ENCODE peak calls at places on chromosomes 11 and 22, in four cellular contexts. V is GM12878, M is H1, I is HepG2. T is an unnamed sample.

GRCh38 chr11:105923814-105924213 is 98.2 kb downstream of the MSANTD4 start:
- DNase-seq in V (no peak), M (no peak), I (no peak), T (no peak)

GRCh38 chr22:33180371-33180770 is 122.2 kb upstream of the SYN3 start:
- DNase-seq in V (no peak), M (no peak), I (no peak), T (no peak)

GRCh38 chr11:15837901-15838489 is 518.4 kb downstream of the SOX6 start:
- DNase-seq in V (no peak), M (no peak), I (peak), T (no peak)

GRCh38 chr22:37177221-37177620 is 10.8 kb downstream of the C1QTNF6 start:
- DNase-seq in V (no peak), M (no peak), I (no peak), T (no peak)

GRCh38 chr22:42930810-42931420 is 73.8 kb upstream of the ARFGAP3 start:
- DNase-seq in V (no peak), M (no peak), I (peak), T (no peak)

GRCh38 chr22:35564975-35565867 is 24.6 kb downstream of the RASD2 start:
- DNase-seq in V (no peak), M (no peak), I (no peak), T (no peak)

GRCh38 chr11:26710489-26710888 is 11.4 kb downstream of the SLC5A12 start:
- DNase-seq in V (no peak), M (no peak), I (no peak), T (no peak)

GRCh38 chr11:59088164-59088563 is 2.1 kb downstream of the GLYATL1B start:
- DNase-seq in V (no peak), M (no peak), I (no peak), T (no peak)

GRCh38 chr11:58276151-58276550 is 8.1 kb upstream of the OR10W1 start:
- DNase-seq in V (no peak), M (no peak), I (no peak), T (no peak)

GRCh38 chr22:23984430-23984829 is 4.5 kb downstream of the GSTT2 start:
- DNase-seq in V (no peak), M (no peak), I (no peak), T (peak)

GRCh38 chr22:32722441-32722840 is 79.1 kb upstream of the TIMP3 start:
- DNase-seq in V (no peak), M (no peak), I (no peak), T (no peak)

GRCh38 chr11:66020618-66021357 is 5.5 kb downstream of the CATSPER1 start:
- DNase-seq in V (no peak), M (no peak), I (no peak), T (no peak)

GRCh38 chr11:117316197-117316961 is at the start of gene BACE1:
- DNase-seq in V (no peak), M (peak), I (peak), T (peak)

GRCh38 chr11:121716060-121716459 is 263.3 kb upstream of the SORL1-AS1 start:
- DNase-seq in V (no peak), M (no peak), I (no peak), T (no peak)
- H3K4me3 ChIP-seq in V (no peak), M (no peak), I (no peak), T (no peak)

GRCh38 chr22:49855491-49855911 is 1.9 kb downstream of the ZBED4 start:
- DNase-seq in V (no peak), M (no peak), I (no peak), T (no peak)

GRCh38 chr22:49852898-49853894 is at the start of gene ZBED4:
- DNase-seq in V (peak), M (peak), I (peak), T (peak)

GRCh38 chr22:49856766-49857618 is 3.3 kb downstream of the ZBED4 start:
- DNase-seq in V (no peak), M (no peak), I (no peak), T (no peak)

GRCh38 chr22:49856343-49856742 is 2.7 kb downstream of the ZBED4 start:
- DNase-seq in V (no peak), M (no peak), I (no peak), T (no peak)

GRCh38 chr22:49853981-49854791 is 542 bp downstream of the ZBED4 start:
- DNase-seq in V (no peak), M (no peak), I (no peak), T (no peak)
- H3K9ac ChIP-seq in V (peak), M (peak), I (peak), T (peak)

GRCh38 chr22:44047891-44048301 is 23.8 kb downstream of the PARVB start:
- DNase-seq in V (no peak), M (no peak), I (no peak), T (no peak)
- TF ChIP-seq SUZ12 in V (no peak), M (no peak), I (no peak), T (no peak)

DNA sequence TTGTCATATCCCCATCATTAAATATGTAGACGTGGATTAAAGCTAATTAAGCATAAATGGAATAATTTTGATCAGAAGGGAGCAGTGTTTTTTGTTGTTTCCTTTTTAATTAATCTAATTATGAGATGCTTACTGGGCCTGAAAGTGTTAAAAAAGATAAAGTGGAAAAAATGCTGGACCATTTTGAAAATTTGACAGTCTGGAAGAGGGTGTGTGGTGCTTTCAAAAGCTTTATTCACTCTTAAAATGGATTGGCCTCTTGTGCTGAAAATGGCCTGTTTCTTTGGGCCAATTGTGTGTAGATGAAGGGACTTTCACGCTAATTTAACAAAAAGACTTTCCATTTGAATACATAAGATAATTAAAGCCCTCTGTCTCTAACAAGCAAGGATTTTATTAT is 1.8 kb downstream of the TNRC6B start:
- DNase-seq in V (no peak), M (no peak), I (no peak), T (no peak)
- H3K4me3 ChIP-seq in V (peak), M (peak), I (peak), T (peak)

GRCh38 chr11:87372068-87372467 is 334.3 kb downstream of the TMEM135 start:
- DNase-seq in V (no peak), M (no peak), I (no peak), T (no peak)
- H3K9ac ChIP-seq in V (no peak), M (no peak), I (no peak), T (no peak)

GRCh38 chr11:128467610-128468041 is 119.7 kb downstream of the ETS1 start:
- DNase-seq in V (no peak), M (peak), I (peak), T (no peak)

GRCh38 chr11:128467041-128467440 is 120.3 kb downstream of the ETS1 start:
- DNase-seq in V (no peak), M (no peak), I (no peak), T (no peak)

GRCh38 chr11:128464878-128465277 is 122.5 kb downstream of the ETS1 start:
- DNase-seq in V (no peak), M (no peak), I (no peak), T (no peak)

GRCh38 chr11:128465531-128465930 is 121.8 kb downstream of the ETS1 start:
- DNase-seq in V (no peak), M (no peak), I (no peak), T (no peak)

GRCh38 chr11:128465946-128466688 is 121.2 kb downstream of the ETS1 start:
- DNase-seq in V (no peak), M (no peak), I (no peak), T (no peak)
- TF ChIP-seq SUZ12 in V (no peak), M (no peak), I (no peak), T (no peak)

DNA sequence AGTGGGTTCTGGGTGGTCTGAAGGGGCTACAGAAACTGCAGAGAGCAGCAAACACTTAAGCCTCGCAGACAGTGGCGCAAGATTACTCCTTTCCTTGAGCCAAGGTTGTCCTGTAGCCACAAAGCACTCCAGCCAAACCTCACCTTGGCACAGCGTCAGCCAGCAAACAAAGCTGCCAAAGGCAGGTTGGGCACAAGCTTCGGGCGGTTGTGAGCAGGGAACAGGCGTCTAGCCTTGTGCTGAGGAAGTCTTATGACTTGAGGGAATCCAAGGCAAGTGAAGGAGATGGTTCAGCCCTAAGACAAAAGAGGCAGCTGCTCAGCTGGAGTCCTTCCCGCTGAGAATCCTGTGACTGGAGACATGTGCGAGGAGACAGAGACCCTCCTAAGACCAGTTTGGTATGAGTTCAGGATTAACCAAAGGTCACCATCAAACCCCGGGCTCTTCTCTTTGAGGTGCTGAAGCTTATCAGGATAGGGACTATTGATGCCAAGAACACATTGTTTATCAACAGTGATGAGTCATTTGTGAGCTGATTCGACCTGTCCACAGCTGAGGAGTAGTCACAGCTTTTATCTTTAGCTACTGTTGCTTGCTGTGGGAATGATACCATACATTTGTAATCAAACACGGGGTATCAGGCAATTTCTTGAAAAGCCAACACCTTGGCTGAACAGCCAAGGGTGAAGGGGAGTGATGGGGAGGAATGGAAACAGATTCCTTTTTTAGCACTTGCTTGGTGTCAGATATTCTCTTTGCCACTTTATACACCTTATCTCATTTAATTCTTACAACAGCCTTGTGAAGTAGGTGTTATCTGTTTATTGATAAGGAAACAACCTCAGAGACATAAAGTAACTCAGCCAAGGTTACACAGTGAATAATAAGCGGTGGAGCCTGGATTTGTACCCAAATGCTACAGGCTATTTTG is 4.6 kb downstream of the ADM start:
- DNase-seq in V (no peak), M (no peak), I (peak), T (no peak)
- H3K4me3 ChIP-seq in V (no peak), M (no peak), I (no peak), T (peak)

DNA sequence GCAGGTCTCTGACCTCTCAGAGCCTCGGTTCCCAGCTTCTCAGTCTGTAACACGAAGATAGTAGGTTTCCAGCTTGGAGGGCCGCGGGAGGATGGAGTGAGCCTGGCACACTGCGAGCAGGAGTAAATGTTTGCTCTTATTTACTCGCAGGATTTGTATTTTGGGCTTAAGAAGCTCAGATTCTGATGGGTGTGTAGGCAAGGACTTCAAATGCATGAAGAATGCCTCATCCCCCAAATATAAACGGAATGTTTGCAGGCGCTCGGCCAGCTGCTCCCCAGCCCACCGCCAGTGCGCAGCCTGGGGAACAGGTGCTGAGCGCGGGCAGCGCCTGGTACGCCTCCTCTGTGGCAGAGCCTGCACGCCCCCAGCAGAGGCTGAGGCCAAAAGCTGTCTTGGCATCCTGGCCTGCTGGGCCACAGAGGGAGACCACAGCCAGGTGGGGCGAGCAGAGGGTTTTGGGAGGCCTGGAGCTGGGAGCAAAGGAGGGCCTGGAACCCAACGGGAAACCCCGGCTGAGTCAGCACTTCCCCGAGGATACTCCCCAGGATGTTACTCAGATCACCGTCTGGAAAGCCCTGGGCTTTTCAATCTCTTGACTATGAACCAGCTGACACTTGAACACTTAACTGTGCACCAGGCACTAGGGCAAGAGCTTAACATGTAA is 9.4 kb downstream of the EHD1 start:
- DNase-seq in V (no peak), M (no peak), I (no peak), T (no peak)
- H3K9ac ChIP-seq in V (peak), M (no peak), I (no peak), T (no peak)

DNA sequence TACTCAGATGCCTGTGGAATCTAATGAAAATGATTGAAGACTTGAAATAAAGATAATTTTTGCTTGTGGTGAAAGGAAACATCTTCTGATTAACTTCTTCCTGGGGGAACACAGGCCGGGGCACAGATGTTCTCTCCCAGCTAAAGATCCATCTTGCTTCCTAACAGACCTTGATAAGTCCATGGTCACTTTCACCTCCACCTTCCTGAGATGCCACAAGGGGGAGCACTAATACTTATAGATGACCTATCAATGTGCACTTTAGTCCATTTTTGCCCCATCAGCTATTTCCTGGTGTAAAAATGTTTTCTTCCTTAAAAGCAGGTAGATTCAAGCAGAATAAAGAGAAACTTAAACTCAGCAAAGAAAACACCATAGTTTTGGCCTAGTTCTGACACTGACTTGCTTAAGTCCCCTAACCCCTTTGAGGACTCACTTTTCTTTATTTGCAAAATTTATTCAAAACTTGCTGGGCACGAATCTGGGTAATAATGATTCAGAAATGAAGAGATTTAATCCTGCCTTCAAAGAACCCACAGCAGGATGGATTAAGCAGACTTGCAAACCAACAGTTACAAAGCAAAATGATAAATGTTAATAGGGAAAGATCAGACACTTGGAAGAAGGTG is 158.7 kb downstream of the RAB38 start:
- DNase-seq in V (peak), M (peak), I (peak), T (peak)
- TF ChIP-seq SUZ12 in V (no peak), M (no peak), I (no peak), T (no peak)

DNA sequence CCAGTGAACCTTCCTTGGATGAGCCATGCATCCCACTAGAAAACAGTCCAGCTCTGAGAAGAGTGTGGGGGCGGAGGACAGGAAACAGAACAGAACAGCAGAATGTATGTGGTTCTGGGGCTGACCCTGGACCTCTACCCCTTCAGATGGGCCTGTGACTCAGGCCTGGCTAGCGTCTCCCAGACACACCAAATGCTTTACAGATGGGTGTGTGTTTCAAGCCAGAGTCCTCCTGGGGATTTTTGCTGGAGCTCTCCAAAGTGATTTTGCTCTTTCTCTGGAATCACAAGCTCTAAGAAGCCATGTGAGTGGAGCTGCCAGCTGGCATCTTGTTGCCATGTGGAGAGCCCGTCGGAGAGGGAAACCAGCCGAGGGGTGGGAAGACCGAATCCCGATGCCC is 13.2 kb upstream of the C1QTNF4 start:
- DNase-seq in V (no peak), M (no peak), I (no peak), T (no peak)
- H3K4me3 ChIP-seq in V (no peak), M (no peak), I (no peak), T (no peak)